ENCODE peak calls at places on chromosome 16, in five cellular contexts. Z is cardiac muscle cell; A is stimulated activated CD8-positive, alpha-beta memory T cell treated with anti-CD3 and anti-CD28 coated beads, Interleukin-4, amount 100 ng/mL, for 24 hours; I is activated naive CD4-positive, alpha-beta T cell treated with anti-CD3 and anti-CD28 coated beads, Interleukin-2, amount 10 ng/mL, durations not matched to agents 7 days and 5 days; U is H9. J is an unnamed sample.

GRCh38 chr16:70705056-70705455 is 19.2 kb upstream of the MTSS2 start:
- DNase-seq in U (no peak), I (no peak), A (no peak), Z (no peak), J (no peak)

GRCh38 chr16:2147981-2148671 is at the start of gene RAB26:
- DNase-seq in Z (peak), A (peak), I (peak), U (peak), J (peak)

GRCh38 chr16:82580293-82580900 is 46.4 kb upstream of the CDH13 start:
- DNase-seq in Z (peak), U (no peak), I (no peak), A (no peak), J (peak)

GRCh38 chr16:5622234-5622884 is 524.8 kb upstream of the EEF2KMT start:
- DNase-seq in U (no peak), Z (no peak), A (no peak), I (no peak), J (no peak)

GRCh38 chr16:56625140-56625942 is at the start of gene MT1E:
- DNase-seq in A (peak), U (no peak), Z (peak), I (peak), J (peak)

GRCh38 chr16:1311738-1312458 is 2.5 kb downstream of the UBE2I start:
- DNase-seq in I (no peak), Z (no peak), U (no peak), A (no peak), J (no peak)

GRCh38 chr16:85491798-85492616 is 121.1 kb upstream of the GSE1 start:
- DNase-seq in Z (peak), A (peak), I (peak), U (no peak), J (peak)

GRCh38 chr16:73058616-73059409 is 10.9 kb upstream of the ZFHX3 start:
- DNase-seq in A (no peak), Z (peak), U (no peak), I (peak), J (peak)

GRCh38 chr16:80803341-80804060 is 897 bp downstream of the CDYL2 start:
- DNase-seq in I (peak), A (peak), U (peak), Z (peak), J (no peak)

GRCh38 chr16:29835926-29836325 is 15.7 kb downstream of the MVP start:
- DNase-seq in A (no peak), I (no peak), Z (no peak), U (no peak), J (no peak)

GRCh38 chr16:22373662-22374310 is 633 bp downstream of the CDR2 start:
- DNase-seq in I (peak), A (peak), Z (peak), U (peak), J (peak)

GRCh38 chr16:30924086-30924714 is 828 bp downstream of the FBXL19 start:
- DNase-seq in U (no peak), I (peak), A (no peak), Z (peak), J (peak)

GRCh38 chr16:54521327-54521726 is 234.7 kb upstream of the IRX3 start:
- DNase-seq in A (no peak), I (no peak), Z (no peak), U (no peak), J (no peak)

GRCh38 chr16:51129105-51129504 is 22.0 kb downstream of the SALL1 start:
- DNase-seq in I (no peak), Z (peak), U (no peak), A (no peak), J (no peak)

GRCh38 chr16:14125708-14126107 is 54.6 kb downstream of the MRTFB start:
- DNase-seq in U (no peak), A (no peak), I (no peak), Z (no peak), J (no peak)

GRCh38 chr16:79484237-79484636 is 116.3 kb downstream of the MAF start:
- DNase-seq in A (no peak), Z (no peak), I (no peak), U (no peak), J (no peak)

GRCh38 chr16:81695431-81695890 is 83.6 kb upstream of the PLCG2 start:
- DNase-seq in A (no peak), Z (no peak), I (no peak), U (no peak), J (no peak)

GRCh38 chr16:24699151-24699723 is 30.2 kb upstream of the TNRC6A start:
- DNase-seq in U (no peak), I (no peak), Z (no peak), A (no peak), J (no peak)

GRCh38 chr16:4350365-4350786 is 745 bp downstream of the PAM16 start:
- DNase-seq in U (no peak), I (no peak), A (no peak), Z (no peak), J (no peak)

GRCh38 chr16:89869911-89870310 is 3.5 kb upstream of the TCF25 start:
- DNase-seq in I (no peak), U (no peak), Z (no peak), A (no peak), J (no peak)

GRCh38 chr16:48235058-48235555 is 9.0 kb upstream of the LONP2 start:
- DNase-seq in A (no peak), U (no peak), Z (no peak), I (no peak), J (no peak)

GRCh38 chr16:67796099-67796718 is 10.2 kb downstream of the RANBP10 start:
- DNase-seq in U (no peak), I (no peak), Z (no peak), A (no peak), J (no peak)

GRCh38 chr16:52069866-52070265 is 477.1 kb downstream of the TOX3 start:
- DNase-seq in Z (peak), A (no peak), I (no peak), U (peak), J (peak)

GRCh38 chr16:56241596-56241995 is 50.3 kb downstream of the GNAO1 start:
- DNase-seq in I (no peak), Z (no peak), U (no peak), A (no peak), J (no peak)

GRCh38 chr16:58461640-58462039 is 38.3 kb upstream of the NDRG4 start:
- DNase-seq in Z (no peak), A (no peak), I (no peak), U (no peak), J (no peak)

J was measured in ELF-1.